ENCODE peak calls at places on chromosomes 5 and 9, in four cellular contexts. T is HepG2, P is HCT116, B is fibroblast of lung. J is an unnamed sample. For H3K79me2, the result is how much of the 10 kb centered on the place peaks cover.

GRCh38 chr9:80615964-80616363 is 1044.2 kb downstream of the TLE4 start:
- DNase-seq in P (no peak), B (peak), T (no peak), J (no peak)

GRCh38 chr9:75889977-75890540 is 414 bp upstream of the PCSK5 start:
- DNase-seq in B (peak), P (no peak), T (no peak), J (peak)

GRCh38 chr5:124630767-124631704 is 115.4 kb downstream of the ZNF608 start:
- DNase-seq in B (peak), P (no peak), T (no peak), J (no peak)

GRCh38 chr5:891837-892389 is 688 bp downstream of the BRD9 start:
- DNase-seq in B (peak), P (no peak), T (no peak), J (peak)

GRCh38 chr5:139848508-139849100 is 53.0 kb downstream of the PSD2 start:
- DNase-seq in P (no peak), B (no peak), T (no peak), J (no peak)

GRCh38 chr9:114746591-114746990 is 59.2 kb downstream of the TNFSF15 start:
- DNase-seq in T (no peak), P (no peak), B (no peak), J (no peak)

GRCh38 chr9:114203410-114204140 is 48.2 kb downstream of the COL27A1 start:
- DNase-seq in B (peak), P (no peak), T (no peak), J (no peak)

GRCh38 chr5:29508131-29508530 is 1685.4 kb upstream of the CDH6 start:
- DNase-seq in P (no peak), T (no peak), B (no peak), J (no peak)

GRCh38 chr5:111454198-111454606 is 58.1 kb downstream of the STARD4 start:
- DNase-seq in T (no peak), B (peak), P (no peak), J (no peak)

GRCh38 chr5:538801-539468 is 14.7 kb upstream of the SLC9A3 start:
- DNase-seq in B (no peak), P (no peak), T (no peak), J (no peak)

GRCh38 chr5:139660916-139661814 is 13.0 kb downstream of the CXXC5 start:
- DNase-seq in P (peak), B (peak), T (no peak), J (no peak)

GRCh38 chr5:1338196-1338490 is 6.8 kb downstream of the CLPTM1L start:
- DNase-seq in P (no peak), B (no peak), T (no peak), J (no peak)

GRCh38 chr5:220008-220407 is 1.9 kb downstream of the SDHA start:
- DNase-seq in B (no peak), P (no peak), T (no peak), J (no peak)

GRCh38 chr5:53048248-53048647 is 59.1 kb downstream of the ITGA2 start:
- DNase-seq in B (no peak), P (no peak), T (no peak), J (no peak)

GRCh38 chr9:99954841-99955240 is 48.4 kb downstream of the STX17 start:
- DNase-seq in T (no peak), B (no peak), P (no peak), J (no peak)

GRCh38 chr5:140641716-140642115 is 2.5 kb downstream of the TMCO6 start:
- DNase-seq in P (no peak), T (no peak), B (no peak), J (no peak)

GRCh38 chr5:59081693-59082092 is 498.8 kb downstream of the RAB3C start:
- DNase-seq in T (no peak), B (no peak), P (no peak), J (no peak)

GRCh38 chr5:59124983-59125960 is 542.4 kb downstream of the RAB3C start:
- DNase-seq in B (no peak), P (no peak), T (no peak), J (no peak)

GRCh38 chr5:6820851-6821479 is 107.7 kb downstream of the TENT4A start:
- DNase-seq in P (peak), B (no peak), T (peak), J (peak)

GRCh38 chr9:127380479-127380878 is 16.5 kb upstream of the SLC2A8 start:
- DNase-seq in T (no peak), B (no peak), P (no peak), J (no peak)

GRCh38 chr5:30690931-30691330 is 502.6 kb upstream of the CDH6 start:
- DNase-seq in T (no peak), P (no peak), B (no peak), J (no peak)

GRCh38 chr9:101705135-101705661 is 33.2 kb downstream of the GRIN3A start:
- DNase-seq in P (no peak), B (no peak), T (no peak), J (no peak)

GRCh38 chr9:34546834-34547827 is 24.3 kb upstream of the ENHO start:
- DNase-seq in B (peak), P (peak), T (peak), J (peak)

GRCh38 chr5:180297587-180298282 is 5.9 kb upstream of the MAPK9 start:
- DNase-seq in B (no peak), P (no peak), T (peak), J (no peak)

GRCh38 chr5:107964722-107965121 is 294.0 kb upstream of the EFNA5 start:
- DNase-seq in B (no peak), T (no peak), P (no peak), J (no peak)

GRCh38 chr5:90170231-90170630 is 239.3 kb downstream of the CETN3 start:
- DNase-seq in P (no peak), B (no peak), T (no peak), J (no peak)

DNA sequence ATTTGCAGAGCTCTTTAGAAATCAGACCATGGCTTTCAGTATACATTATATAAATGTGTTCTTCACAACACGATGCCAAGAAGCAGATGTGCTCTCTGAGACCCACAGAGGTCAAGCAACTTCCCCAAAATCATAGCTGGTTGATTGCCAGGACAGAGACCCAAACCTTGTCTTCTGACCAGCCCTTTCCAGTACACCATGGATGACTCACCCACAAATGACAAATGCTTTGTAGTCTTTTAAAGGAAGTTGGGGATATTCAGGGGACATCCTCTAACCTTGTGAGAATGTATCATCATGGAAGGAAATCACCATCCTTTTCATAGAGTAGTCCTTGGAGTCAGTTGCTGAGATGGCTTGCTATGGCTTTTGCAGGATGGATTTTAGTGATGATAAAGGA is 30.1 kb downstream of the ZNF462 start:
- DNase-seq in B (peak), T (no peak), P (peak), J (no peak)
- H3K79me2 ChIP-seq in B (under half), T (under half), P (under half), J (under half)

DNA sequence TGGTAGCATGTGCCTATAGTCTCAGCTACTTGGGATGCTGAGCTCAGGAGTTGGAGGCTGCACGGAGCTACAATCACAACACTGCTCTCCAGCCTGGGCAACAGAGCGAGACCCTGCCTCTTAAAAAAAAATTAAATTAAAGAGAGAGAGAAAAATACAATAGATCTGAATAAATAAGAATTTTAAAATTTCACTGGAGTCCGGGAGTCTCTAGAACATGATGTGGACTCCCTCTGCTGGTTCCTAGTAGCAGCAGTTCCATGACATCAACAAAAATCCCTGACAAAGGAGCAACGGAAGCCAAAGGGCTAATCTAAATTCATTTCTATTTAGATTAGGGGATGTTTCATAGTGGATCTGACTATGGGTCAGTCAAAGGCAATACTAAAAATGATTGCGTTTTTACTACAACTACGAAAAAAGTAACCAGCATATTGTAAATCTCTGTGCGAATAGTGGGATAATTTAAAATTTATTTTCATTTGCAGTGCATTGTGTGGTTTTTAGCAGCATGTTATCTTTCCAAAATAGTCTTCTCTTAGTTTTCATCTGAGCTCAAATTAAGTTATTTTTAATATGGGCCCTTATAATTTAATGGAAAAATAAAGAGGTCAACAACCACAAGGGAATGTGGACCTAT is 6.7 kb downstream of the INIP start:
- DNase-seq in T (peak), B (peak), P (no peak), J (no peak)
- H3K79me2 ChIP-seq in T (under half), B (under half), P (under half), J (half or more)

GRCh38 chr5:134131165-134131564 is 16.7 kb downstream of the TCF7 start:
- DNase-seq in P (no peak), B (no peak), T (no peak), J (no peak)

GRCh38 chr5:134133213-134133994 is 18.9 kb downstream of the TCF7 start:
- DNase-seq in B (no peak), P (no peak), T (no peak), J (no peak)

GRCh38 chr5:134131578-134132350 is 17.3 kb downstream of the TCF7 start:
- DNase-seq in B (no peak), T (no peak), P (no peak), J (no peak)

GRCh38 chr5:134133995-134134541 is 19.6 kb downstream of the TCF7 start:
- DNase-seq in T (no peak), B (no peak), P (no peak), J (no peak)

DNA sequence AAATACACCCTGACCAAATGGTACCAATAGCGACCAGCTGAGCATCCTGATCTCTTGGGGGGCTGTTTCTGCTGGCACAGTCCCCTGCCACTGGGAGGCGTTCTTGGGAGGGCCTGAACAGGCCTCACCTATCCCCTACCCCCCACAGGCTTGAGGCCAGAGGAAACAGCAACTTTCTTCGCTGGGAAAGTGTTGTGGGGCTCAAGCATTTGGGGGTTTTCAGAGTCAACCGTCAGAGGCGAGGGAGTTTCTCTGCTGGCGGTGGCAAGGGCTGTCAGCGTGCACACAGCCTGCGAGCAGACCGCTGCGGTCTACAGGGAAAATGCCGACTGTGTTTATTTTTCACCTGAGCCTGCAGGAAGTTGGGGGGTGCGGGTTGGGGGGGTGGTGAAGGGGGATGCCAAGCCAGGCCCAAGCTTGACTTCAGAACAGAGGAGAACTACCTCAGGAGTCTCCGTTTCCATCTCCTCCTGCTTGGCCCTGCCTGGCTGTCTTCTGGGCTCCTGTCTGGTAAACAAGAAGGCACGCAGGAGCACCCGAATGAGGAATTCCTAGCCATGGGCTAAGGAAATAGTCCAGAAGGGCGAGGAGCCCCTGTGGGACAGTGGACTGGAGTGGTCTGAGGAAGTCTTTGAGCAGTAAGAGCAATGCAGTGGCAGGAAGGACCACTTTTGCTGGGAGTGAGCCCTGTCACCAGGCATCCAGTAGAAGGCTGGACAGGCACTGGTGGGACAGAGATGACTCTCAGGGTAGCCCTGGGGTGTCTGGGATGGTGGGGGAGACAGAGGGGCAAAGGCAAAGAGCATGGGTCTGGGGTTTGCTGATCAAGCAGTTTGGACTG is 18.1 kb downstream of the TCF7 start:
- DNase-seq in P (no peak), B (no peak), T (no peak), J (peak)
- H3K79me2 ChIP-seq in P (under half), B (under half), T (under half), J (under half)

GRCh38 chr5:112757468-112758208 is 20.0 kb downstream of the APC start:
- DNase-seq in T (peak), B (peak), P (peak), J (no peak)

GRCh38 chr5:112763165-112763564 is 25.5 kb downstream of the APC start:
- DNase-seq in T (no peak), P (no peak), B (no peak), J (no peak)

GRCh38 chr5:112758676-112759075 is 21.0 kb downstream of the APC start:
- DNase-seq in P (no peak), B (no peak), T (no peak), J (no peak)

GRCh38 chr5:112762113-112762810 is 24.6 kb downstream of the APC start:
- DNase-seq in B (peak), P (no peak), T (no peak), J (no peak)
- H3K79me2 ChIP-seq in B (under half), P (under half), T (under half), J (under half)

DNA sequence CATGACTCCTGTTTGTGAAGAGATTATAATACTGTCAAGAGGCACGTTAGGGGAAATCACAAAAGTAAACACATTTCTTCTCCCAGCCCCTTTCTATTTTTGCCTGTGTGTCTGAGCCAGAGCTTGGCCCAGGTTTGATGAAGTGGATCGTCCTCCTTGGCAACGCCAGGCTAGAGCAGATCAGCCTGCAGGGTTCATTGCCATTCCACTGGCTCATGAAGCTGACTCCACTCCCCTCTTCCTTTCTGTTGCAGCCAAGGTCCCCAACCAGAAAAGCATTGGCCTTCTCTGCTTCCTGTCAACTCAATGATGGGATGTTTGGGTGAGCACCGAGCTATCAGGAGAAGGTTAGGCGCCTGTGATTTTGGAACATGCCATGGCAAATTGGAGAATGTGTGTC is 3.3 kb downstream of the ADRB2 start:
- DNase-seq in B (no peak), T (no peak), P (no peak), J (no peak)
- H3K79me2 ChIP-seq in B (under half), T (under half), P (under half), J (under half)

GRCh38 chr9:131651599-131651998 is 88.3 kb downstream of the RAPGEF1 start:
- DNase-seq in P (no peak), T (peak), B (peak), J (no peak)
- H3K79me2 ChIP-seq in P (under half), T (under half), B (under half), J (under half)

GRCh38 chr5:116507941-116508655 is 66.5 kb downstream of the SEMA6A start:
- DNase-seq in T (no peak), P (no peak), B (no peak), J (no peak)
- H3K79me2 ChIP-seq in T (under half), P (under half), B (under half), J (under half)